ENCODE peak calls at places on chromosomes 4 and X, in ten cellular contexts. A is mesothelial cell of epicardium, Z is right lobe of liver, M is CD14-positive monocyte, L is A673, T is prostate gland, I is ovary, E is WTC11, R is OCI-LY7, P is MCF 10A. H is an unnamed sample.

GRCh38 chr4:25810815-25811690 is 51.7 kb downstream of the SEL1L3 start:
- DNase-seq in A (no peak), Z (no peak), M (no peak), L (no peak), T (no peak), I (no peak), E (no peak), R (no peak), P (no peak), H (no peak)

GRCh38 chr4:147336252-147336651 is 144.6 kb upstream of the EDNRA start:
- DNase-seq in A (no peak), Z (no peak), M (no peak), L (peak), T (no peak), I (no peak), E (no peak), R (no peak), P (no peak), H (no peak)

GRCh38 chrX:3939967-3940610 is 226.6 kb upstream of the PRKX start:
- DNase-seq in A (no peak), Z (no peak), M (no peak), L (peak), T (no peak), I (no peak), E (no peak), R (peak), P (peak), H (peak)

GRCh38 chr4:156710571-156711195 is 260.9 kb downstream of the PDGFC start:
- DNase-seq in A (no peak), Z (no peak), M (no peak), L (no peak), T (no peak), I (no peak), E (no peak), R (no peak), P (no peak), H (no peak)

GRCh38 chrX:148530464-148531077 is 30.2 kb downstream of the AFF2 start:
- DNase-seq in A (no peak), Z (no peak), M (no peak), L (peak), T (no peak), I (no peak), E (no peak), R (peak), P (peak), H (peak)

GRCh38 chrX:44244008-44244407 is 99.5 kb downstream of the EFHC2 start:
- DNase-seq in A (no peak), Z (no peak), M (no peak), L (peak), T (no peak), I (no peak), E (no peak), R (peak), P (peak), H (peak)

GRCh38 chr4:86816463-86817107 is 32.6 kb downstream of the SLC10A6 start:
- DNase-seq in A (no peak), Z (no peak), M (no peak), L (no peak), T (no peak), I (peak), E (no peak), R (no peak), P (no peak), H (no peak)

GRCh38 chrX:1361910-1362309 is 25.3 kb downstream of the IL3RA start:
- DNase-seq in A (no peak), Z (no peak), M (no peak), L (no peak), T (no peak), I (no peak), E (no peak), R (no peak), P (no peak), H (no peak)

GRCh38 chrX:154730271-154730883 is 20.5 kb downstream of the GAB3 start:
- DNase-seq in A (no peak), Z (peak), M (no peak), L (peak), T (no peak), I (peak), E (no peak), R (no peak), P (peak), H (no peak)

GRCh38 chr4:1204828-1205591 is 32.6 kb upstream of the SPON2 start:
- DNase-seq in A (peak), Z (peak), M (peak), L (no peak), T (no peak), I (peak), E (peak), R (no peak), P (no peak), H (peak)

GRCh38 chr4:2436301-2436700 is 17.5 kb downstream of the CFAP99 start:
- DNase-seq in A (no peak), Z (no peak), M (no peak), L (no peak), T (no peak), I (no peak), E (no peak), R (no peak), P (no peak), H (no peak)

GRCh38 chr4:148215202-148215601 is 227.0 kb downstream of the NR3C2 start:
- DNase-seq in A (no peak), Z (no peak), M (no peak), L (no peak), T (no peak), I (no peak), E (no peak), R (no peak), P (no peak), H (no peak)

GRCh38 chrX:70089575-70090297 is 27.5 kb downstream of the OTUD6A start:
- DNase-seq in A (no peak), Z (no peak), M (no peak), L (no peak), T (no peak), I (no peak), E (no peak), R (no peak), P (peak), H (no peak)

GRCh38 chr4:177369372-177369771 is 59.7 kb downstream of the NEIL3 start:
- DNase-seq in A (no peak), Z (no peak), M (no peak), L (no peak), T (no peak), I (no peak), E (no peak), R (no peak), P (no peak), H (no peak)

GRCh38 chr4:27068151-27068862 is 207.7 kb downstream of the STIM2 start:
- DNase-seq in A (no peak), Z (no peak), M (peak), L (no peak), T (no peak), I (no peak), E (no peak), R (no peak), P (no peak), H (no peak)

GRCh38 chrX:138710866-138711331 is 618 bp downstream of the FGF13 start:
- DNase-seq in A (peak), Z (peak), M (no peak), L (peak), T (no peak), I (peak), E (peak), R (no peak), P (no peak), H (no peak)

GRCh38 chrX:138709886-138710285 is 1.6 kb downstream of the FGF13 start:
- DNase-seq in A (no peak), Z (no peak), M (no peak), L (no peak), T (no peak), I (no peak), E (peak), R (no peak), P (no peak), H (no peak)

GRCh38 chrX:138708268-138708667 is 3.2 kb downstream of the FGF13 start:
- DNase-seq in A (no peak), Z (no peak), M (no peak), L (no peak), T (no peak), I (no peak), E (no peak), R (no peak), P (no peak), H (no peak)

GRCh38 chrX:138710311-138710791 is 1.2 kb downstream of the FGF13 start:
- DNase-seq in A (peak), Z (no peak), M (no peak), L (no peak), T (peak), I (peak), E (peak), R (no peak), P (no peak), H (no peak)

DNA sequence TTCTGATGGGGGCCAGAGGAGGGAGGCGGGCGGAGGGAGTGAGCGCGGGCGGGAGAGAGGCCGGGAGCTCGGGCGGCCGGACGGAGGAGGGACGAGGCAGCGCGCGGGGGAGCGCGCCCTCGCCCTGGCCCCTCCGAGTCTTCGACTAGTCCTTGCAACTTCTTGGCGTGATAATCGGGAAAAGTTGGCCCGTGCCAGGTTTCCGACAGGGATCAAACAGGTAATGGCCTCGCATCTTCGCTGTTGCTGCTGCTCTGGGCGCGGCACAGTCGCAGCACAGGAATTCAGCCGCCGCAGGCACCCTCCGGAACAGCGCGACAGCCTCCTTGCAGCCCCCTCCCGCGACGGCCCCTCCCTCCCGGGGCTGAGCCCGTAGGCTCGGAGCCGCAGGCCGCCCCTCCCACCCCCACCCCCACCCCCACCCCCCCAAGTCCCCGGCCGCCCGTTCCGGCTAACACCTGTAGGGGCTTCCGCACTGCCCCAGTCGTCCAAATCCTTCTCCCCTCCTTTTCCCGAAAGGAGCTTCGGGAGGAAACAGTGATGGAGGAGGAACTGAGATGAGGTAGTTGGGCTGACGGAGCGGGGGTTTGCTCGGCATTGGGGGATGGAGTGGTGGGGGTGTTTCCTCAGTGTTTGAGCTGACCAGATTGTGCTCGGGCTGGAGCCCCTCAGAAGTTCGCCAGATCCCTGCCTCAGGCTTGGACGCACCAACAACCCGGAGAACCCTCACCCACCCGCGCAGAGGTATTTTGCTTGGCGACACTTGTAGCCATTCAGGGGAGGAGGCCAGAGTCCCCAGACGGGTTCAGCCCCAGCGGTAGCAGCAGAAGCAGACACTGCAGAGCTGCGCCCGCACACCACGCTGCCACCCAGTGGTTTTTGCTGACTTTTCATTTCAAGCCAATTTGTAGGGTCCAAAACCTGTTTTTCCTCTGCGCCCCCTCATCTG is at the start of gene FGF13:
- DNase-seq in A (peak), Z (peak), M (no peak), L (peak), T (peak), I (peak), E (peak), R (no peak), P (peak), H (no peak)
- TF ChIP-seq CTCF in A (no peak), Z (peak), M (no peak), L (peak), T (no peak), I (no peak), E (no peak), R (peak), P (peak), H (no peak)

GRCh38 chr4:30716158-30716557 is 4.0 kb upstream of the PCDH7 start:
- DNase-seq in A (no peak), Z (no peak), M (no peak), L (peak), T (no peak), I (no peak), E (no peak), R (no peak), P (peak), H (no peak)

GRCh38 chr4:30718021-30718888 is 1.9 kb upstream of the PCDH7 start:
- DNase-seq in A (peak), Z (no peak), M (no peak), L (peak), T (peak), I (peak), E (peak), R (no peak), P (peak), H (peak)

GRCh38 chr4:30716671-30717207 is 3.4 kb upstream of the PCDH7 start:
- DNase-seq in A (no peak), Z (no peak), M (no peak), L (no peak), T (no peak), I (no peak), E (no peak), R (no peak), P (peak), H (no peak)

GRCh38 chr4:30717208-30718020 is 2.8 kb upstream of the PCDH7 start:
- DNase-seq in A (peak), Z (peak), M (no peak), L (peak), T (peak), I (peak), E (peak), R (no peak), P (peak), H (peak)

GRCh38 chr4:30714408-30715031 is 5.6 kb upstream of the PCDH7 start:
- DNase-seq in A (no peak), Z (no peak), M (no peak), L (peak), T (no peak), I (peak), E (peak), R (peak), P (peak), H (peak)
- TF ChIP-seq CTCF in A (peak), Z (peak), M (peak), L (peak), T (no peak), I (no peak), E (peak), R (peak), P (peak), H (peak)

DNA sequence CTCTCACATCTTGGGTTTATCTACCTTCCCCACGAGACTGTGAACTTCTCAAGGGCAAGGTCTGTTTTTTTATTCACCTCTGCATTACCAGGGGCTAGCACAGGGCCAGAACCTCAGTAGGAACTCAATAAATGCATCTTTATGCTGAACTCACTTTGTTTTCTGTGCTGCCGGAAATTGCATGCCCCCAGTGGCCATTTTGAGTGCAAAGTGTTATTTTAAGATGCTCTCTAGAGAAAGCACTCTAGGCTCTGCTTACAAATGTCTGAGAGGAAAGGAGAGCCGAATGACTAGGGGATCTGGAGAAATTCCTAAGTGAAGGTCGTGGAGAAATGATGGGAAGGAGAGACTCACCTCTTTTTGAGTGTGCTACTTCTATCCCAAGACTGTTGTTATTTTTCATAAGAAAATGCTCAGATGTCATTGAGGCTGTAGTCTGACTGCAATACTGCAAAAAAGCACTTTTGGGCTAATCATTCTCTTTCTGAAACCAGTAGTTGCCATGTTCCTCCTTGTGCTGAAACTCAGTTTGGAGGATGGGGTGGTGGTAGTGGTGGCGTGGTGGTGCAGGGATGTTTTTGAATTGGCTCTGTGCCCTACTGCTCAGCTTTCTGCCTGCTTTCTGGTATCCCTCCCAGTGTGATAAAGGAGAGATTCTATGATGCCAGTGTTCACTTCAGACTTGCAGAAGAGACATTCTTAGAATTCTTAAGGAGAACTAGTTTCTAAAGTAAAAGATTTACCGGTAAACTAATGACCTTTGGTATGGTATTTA is 41.3 kb downstream of the DOCK11 start:
- DNase-seq in A (no peak), Z (no peak), M (no peak), L (peak), T (no peak), I (no peak), E (peak), R (peak), P (peak), H (peak)
- TF ChIP-seq CTCF in A (peak), Z (peak), M (peak), L (peak), T (no peak), I (no peak), E (no peak), R (peak), P (peak), H (no peak)

GRCh38 chrX:9957743-9958142 is 9.4 kb upstream of the CLDN34 start:
- DNase-seq in A (no peak), Z (no peak), M (no peak), L (no peak), T (no peak), I (no peak), E (no peak), R (no peak), P (no peak), H (no peak)

GRCh38 chrX:9961750-9962149 is 5.4 kb upstream of the CLDN34 start:
- DNase-seq in A (no peak), Z (no peak), M (no peak), L (no peak), T (no peak), I (no peak), E (no peak), R (no peak), P (no peak), H (no peak)

GRCh38 chrX:9955506-9955905 is 11.7 kb upstream of the CLDN34 start:
- DNase-seq in A (no peak), Z (no peak), M (no peak), L (no peak), T (no peak), I (no peak), E (no peak), R (no peak), P (no peak), H (no peak)

GRCh38 chrX:9953396-9953795 is 13.8 kb upstream of the CLDN34 start:
- DNase-seq in A (no peak), Z (no peak), M (no peak), L (no peak), T (no peak), I (no peak), E (no peak), R (peak), P (no peak), H (no peak)

GRCh38 chrX:9958183-9958582 is 9.0 kb upstream of the CLDN34 start:
- DNase-seq in A (no peak), Z (no peak), M (no peak), L (no peak), T (no peak), I (no peak), E (no peak), R (no peak), P (no peak), H (no peak)
- TF ChIP-seq CTCF in A (no peak), Z (no peak), M (no peak), L (no peak), T (no peak), I (no peak), E (no peak), R (no peak), P (no peak), H (no peak)

H was measured in Calu3.